ENCODE peak calls at places on chromosomes 13 and 19, in ten cellular contexts. E is stimulated activated CD4-positive, alpha-beta T cell treated with anti-CD3 and anti-CD28 coated beads, Interleukin-1b, Interleukin-23, amount 100 ng/mL, for 1 hour; S is stimulated activated naive CD8-positive, alpha-beta T cell treated with anti-CD3 and anti-CD28 coated beads, Interleukin-15, Interleukin-2, amounts not matched to agents 100 U/mL and 50 U/mL, for 24 hours; C is IMR-90; O is stimulated activated CD8-positive, alpha-beta memory T cell treated with anti-CD3 and anti-CD28 coated beads, Interleukin-2, amount 100 ng/mL, for 1 hour; F is activated naive CD4-positive, alpha-beta T cell; Q is AG08396; W is NCI-H774; U is activated T-helper 9 cell treated with anti-CD3 and anti-CD28 coated beads, Interleukin-2, amount 50 U/mL, for 16 hours; V is substantia nigra. X is an unnamed sample.

GRCh38 chr13:51861728-51862300 is at the start of gene CCDC70:
- DNase-seq in E (no peak), S (peak; percentile 38), C (peak; percentile 39), O (no peak), F (no peak), Q (no peak), W (no peak), U (no peak), V (no peak), X (no peak)

GRCh38 chr13:99075268-99076191 is 97.7 kb upstream of the DOCK9 start:
- DNase-seq in E (no peak), S (no peak), C (no peak), O (no peak), F (no peak), Q (no peak), W (no peak), U (no peak), V (no peak), X (no peak)

GRCh38 chr19:55179570-55180484 is at the start of gene SYT5:
- DNase-seq in E (peak; percentile 50), S (peak; percentile 78), C (no peak), O (peak; percentile 16), F (peak; percentile 39), Q (peak; percentile 85), W (no peak), U (peak; percentile 45), V (no peak), X (peak; percentile 65)

GRCh38 chr13:24215732-24216131 is 55.2 kb downstream of the SPATA13 start:
- DNase-seq in E (no peak), S (no peak), C (peak; percentile 60), O (no peak), F (no peak), Q (peak; percentile 36), W (no peak), U (no peak), V (no peak), X (peak; percentile 39)

GRCh38 chr13:72643339-72643989 is 84.0 kb downstream of the MZT1 start:
- DNase-seq in E (peak; percentile 29), S (peak; percentile 71), C (peak; percentile 44), O (no peak), F (peak; percentile 13), Q (peak; percentile 18), W (no peak), U (peak; percentile 4), V (no peak), X (peak; percentile 35)

GRCh38 chr13:20848944-20849343 is 53.6 kb downstream of the XPO4 start:
- DNase-seq in E (no peak), S (no peak), C (peak; percentile 31), O (no peak), F (no peak), Q (no peak), W (no peak), U (no peak), V (no peak), X (no peak)

GRCh38 chr13:60162096-60162495 is 1.6 kb downstream of the DIAPH3 start:
- DNase-seq in E (no peak), S (no peak), C (peak; percentile 6), O (no peak), F (no peak), Q (no peak), W (no peak), U (no peak), V (no peak), X (no peak)

GRCh38 chr19:52648336-52648990 is 10.3 kb upstream of the ZNF83 start:
- DNase-seq in E (no peak), S (no peak), C (peak; percentile 68), O (no peak), F (no peak), Q (no peak), W (no peak), U (no peak), V (no peak), X (no peak)

GRCh38 chr19:39737351-39737750 is 478 bp downstream of the CLC start:
- DNase-seq in E (no peak), S (no peak), C (no peak), O (no peak), F (no peak), Q (no peak), W (no peak), U (no peak), V (no peak), X (no peak)

GRCh38 chr19:40689339-40690049 is 957 bp downstream of the NUMBL start:
- DNase-seq in E (no peak), S (peak; percentile 46), C (no peak), O (no peak), F (no peak), Q (no peak), W (no peak), U (no peak), V (no peak), X (peak; percentile 58)

GRCh38 chr19:33804021-33804799 is 7.5 kb downstream of the KCTD15 start:
- DNase-seq in E (no peak), S (no peak), C (peak; percentile 83), O (no peak), F (no peak), Q (peak; percentile 76), W (no peak), U (no peak), V (peak; percentile 17), X (peak; percentile 76)

GRCh38 chr13:109747524-109747923 is 38.9 kb downstream of the IRS2 start:
- DNase-seq in E (no peak), S (no peak), C (no peak), O (no peak), F (no peak), Q (no peak), W (no peak), U (no peak), V (no peak), X (no peak)

GRCh38 chr19:32539240-32539916 is 41.6 kb upstream of the PDCD5 start:
- DNase-seq in E (no peak), S (no peak), C (no peak), O (no peak), F (no peak), Q (no peak), W (no peak), U (no peak), V (no peak), X (no peak)